ENCODE peak calls at places on chromosomes 2 and 18, in four cellular contexts. J is H1, T is neuronal stem cell, A is IMR-90. M is an unnamed sample.

GRCh38 chr2:236045264-236046235 is 122.6 kb downstream of the GBX2 start:
- DNase-seq in J (no peak), T (no peak), A (no peak), M (no peak)

GRCh38 chr2:154133823-154134222 is 262.1 kb downstream of the GALNT13 start:
- DNase-seq in T (no peak), A (no peak), J (no peak), M (no peak)

GRCh38 chr2:119086327-119086726 is 72.2 kb downstream of the C1QL2 start:
- DNase-seq in A (no peak), T (no peak), J (no peak), M (no peak)

GRCh38 chr2:88764850-88765153 is 73.3 kb downstream of the RPIA start:
- DNase-seq in A (no peak), T (no peak), J (no peak), M (no peak)

GRCh38 chr2:205914198-205914597 is 171.8 kb downstream of the INO80D start:
- DNase-seq in A (no peak), T (no peak), J (no peak), M (peak; percentile 14)

GRCh38 chr2:108571262-108571661 is 37.0 kb downstream of the LIMS1 start:
- DNase-seq in J (no peak), T (no peak), A (peak; percentile 71), M (peak; percentile 91)

GRCh38 chr18:75915941-75916640 is 488.6 kb upstream of the SMIM21 start:
- DNase-seq in J (no peak), T (peak; percentile 84), A (no peak), M (no peak)

GRCh38 chr18:56431551-56431950 is 206.8 kb downstream of the TXNL1 start:
- DNase-seq in A (peak; percentile 4), T (no peak), J (no peak), M (no peak)

GRCh38 chr2:185475868-185476267 is 262.7 kb upstream of the FSIP2 start:
- DNase-seq in J (no peak), A (no peak), T (peak; percentile 42), M (no peak)

GRCh38 chr18:45386256-45386655 is 229.0 kb upstream of the SLC14A2 start:
- DNase-seq in A (peak; percentile 8), T (peak; percentile 52), J (peak; percentile 57), M (peak; percentile 43)

GRCh38 chr18:79191956-79192355 is 122.8 kb downstream of the ATP9B start:
- DNase-seq in J (no peak), A (no peak), T (no peak), M (no peak)

GRCh38 chr2:66070717-66071602 is 364.0 kb upstream of the MEIS1 start:
- DNase-seq in J (no peak), A (no peak), T (no peak), M (no peak)

GRCh38 chr2:201964631-201965206 is 68.9 kb upstream of the FZD7 start:
- DNase-seq in T (no peak), A (no peak), J (no peak), M (no peak)

GRCh38 chr2:234542742-234543141 is 45.9 kb upstream of the ARL4C start:
- DNase-seq in J (no peak), A (no peak), T (no peak), M (no peak)

GRCh38 chr2:25257032-25257455 is 84.7 kb downstream of the DNMT3A start:
- DNase-seq in A (peak; percentile 85), T (no peak), J (no peak), M (peak; percentile 93)

GRCh38 chr2:215635788-215636139 is 199.9 kb upstream of the FN1 start:
- DNase-seq in J (no peak), T (no peak), A (peak; percentile 48), M (peak; percentile 53)

GRCh38 chr18:13268035-13268700 is 49.6 kb downstream of the LDLRAD4 start:
- DNase-seq in A (peak; percentile 24), T (peak; percentile 44), J (peak; percentile 46), M (peak; percentile 3)

GRCh38 chr2:65057391-65058052 is 1.3 kb downstream of the CEP68 start:
- DNase-seq in A (peak; percentile 39), J (no peak), T (no peak), M (no peak)

GRCh38 chr2:55856936-55857335 is 66.6 kb downstream of the EFEMP1 start:
- DNase-seq in J (no peak), A (peak; percentile 59), T (no peak), M (no peak)

GRCh38 chr18:7754725-7755181 is 187.6 kb downstream of the PTPRM start:
- DNase-seq in J (no peak), A (peak; percentile 17), T (peak; percentile 12), M (peak; percentile 74)

GRCh38 chr2:37654419-37654818 is 17.0 kb downstream of the CDC42EP3 start:
- DNase-seq in A (no peak), T (no peak), J (no peak), M (no peak)

GRCh38 chr2:160695402-160696060 is 201.9 kb upstream of the RBMS1 start:
- DNase-seq in J (no peak), T (no peak), A (peak; percentile 73), M (peak; percentile 24)

GRCh38 chr2:120765031-120765910 is 29.6 kb downstream of the GLI2 start:
- DNase-seq in J (no peak), A (peak; percentile 48), T (no peak), M (peak; percentile 70)

GRCh38 chr2:20165677-20166509 is 59.0 kb downstream of the SDC1 start:
- DNase-seq in T (no peak), J (no peak), A (no peak), M (no peak)

GRCh38 chr18:3233004-3233403 is 13.2 kb upstream of the MYOM1 start:
- DNase-seq in J (no peak), A (no peak), T (no peak), M (no peak)

GRCh38 chr2:234495801-234496441 is 960 bp downstream of the ARL4C start:
- DNase-seq in J (no peak), A (peak; percentile 32), T (no peak), M (peak; percentile 47)

GRCh38 chr2:69122271-69122670 is 109.3 kb downstream of the ANTXR1 start:
- DNase-seq in J (no peak), A (peak; percentile 84), T (no peak), M (peak; percentile 87)

GRCh38 chr2:227453810-227454209 is 18.1 kb upstream of the AGFG1 start:
- DNase-seq in T (no peak), A (no peak), J (no peak), M (no peak)

GRCh38 chr2:44902767-44903166 is 38.7 kb upstream of the SIX3 start:
- DNase-seq in A (no peak), J (no peak), T (no peak), M (no peak)
- H3K27me3 ChIP-seq in A (peaks cover 20% of the 10 kb centered on the region), J (no peaks in the 10 kb centered on the region), T (no peaks in the 10 kb centered on the region), M (peaks cover 84% of the 10 kb centered on the region)

DNA sequence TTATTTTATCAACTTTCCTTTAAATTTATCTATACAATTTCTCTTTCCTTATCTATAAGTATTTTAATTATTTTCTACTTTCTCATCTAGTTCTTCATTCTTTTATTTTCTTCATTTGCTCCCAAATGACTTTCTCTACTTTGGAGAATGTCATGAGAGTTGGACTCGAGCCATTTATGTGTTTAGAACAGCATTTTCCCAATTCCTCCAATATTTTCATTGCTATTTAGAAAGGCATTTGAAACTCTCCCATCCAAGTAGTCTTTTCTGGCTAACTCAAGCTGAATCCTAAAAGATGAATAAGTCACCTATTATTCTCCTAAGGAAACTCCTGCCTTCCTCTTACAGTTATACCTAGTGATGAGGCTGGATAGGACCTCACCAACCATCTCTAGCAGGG is 15.8 kb upstream of the FEZ2 start:
- DNase-seq in A (no peak), J (no peak), T (no peak), M (no peak)
- H4K91ac ChIP-seq in A (peak overlapping the region; percentile 45), J (no peak overlapping the region), T (no peak overlapping the region), M (no peak overlapping the region)

DNA sequence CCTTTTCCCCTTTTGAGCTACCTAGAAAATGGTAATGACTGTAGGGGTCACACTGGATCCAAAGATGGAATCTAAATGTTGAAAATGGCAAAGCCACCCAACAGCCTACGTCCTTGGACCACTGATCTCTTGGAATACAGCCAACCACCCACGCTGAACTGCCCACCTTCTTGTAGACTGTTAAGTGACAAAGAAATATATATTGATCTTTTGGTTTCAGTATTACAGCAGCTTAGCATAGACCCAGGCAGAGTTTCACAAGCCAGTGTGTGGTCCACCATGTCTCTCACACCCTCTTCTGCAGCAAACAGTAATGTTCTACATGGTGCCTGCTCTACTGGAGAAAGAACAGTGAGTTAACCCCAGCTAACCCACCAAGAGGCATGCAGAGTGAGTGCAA is 20.2 kb downstream of the CACNB4 start:
- DNase-seq in T (no peak), A (no peak), J (no peak), M (no peak)
- H3K27me3 ChIP-seq in T (no peaks in the 10 kb centered on the region), A (peaks cover 3% of the 10 kb centered on the region), J (no peaks in the 10 kb centered on the region), M (peaks cover 15% of the 10 kb centered on the region)

DNA sequence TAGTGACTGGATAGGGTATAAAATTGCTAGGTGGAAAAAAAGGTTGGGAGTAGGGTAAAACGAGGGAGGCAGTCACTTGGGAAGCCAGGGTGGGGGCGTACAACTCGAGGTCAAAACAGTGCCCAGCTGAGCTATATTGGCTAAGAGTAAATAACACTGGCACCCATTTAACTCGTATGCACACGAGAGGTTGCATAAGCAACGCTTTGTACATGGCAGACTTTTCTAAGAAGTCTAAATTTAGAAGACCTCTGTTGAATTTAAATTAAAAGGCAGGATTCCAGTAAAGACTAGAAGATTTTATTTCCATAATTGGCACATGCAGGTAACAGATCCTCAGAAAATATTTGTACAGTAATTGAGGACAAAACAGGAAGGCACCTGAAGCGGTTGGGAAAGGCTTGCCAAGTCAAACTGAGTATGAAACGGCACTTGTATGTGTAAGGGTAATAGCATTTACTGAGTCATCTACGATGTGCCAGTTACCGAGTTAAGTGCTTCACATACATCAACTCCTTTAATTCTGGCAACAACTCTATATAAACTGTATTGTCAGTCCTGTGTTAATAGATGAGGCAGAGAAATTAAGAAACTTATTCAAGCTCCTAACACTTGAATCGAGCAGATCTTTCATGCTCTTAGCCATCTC is 1.4 kb upstream of the MALT1 start:
- DNase-seq in T (no peak), J (no peak), A (peak; percentile 68), M (peak; percentile 62)
- H4K91ac ChIP-seq in T (no peak overlapping the region), J (no peak overlapping the region), A (no peak overlapping the region), M (no peak overlapping the region)

M was measured in mesenchymal stem cell.